ENCODE peak calls at places on chromosome 3, in seven cellular contexts. One of them, this sample, is unnamed.

GRCh38 chr3:195766671-195767070 is 45.1 kb downstream of the MUC4 start:
- DNase-seq in AG09319: no peak
- DNase-seq in HTR-8/SVneo: no peak
- DNase-seq in Right ventricle myocardium superior: no peak
- DNase-seq in transverse colon: no peak
- DNase-seq in HCEC 1CT: no peak
- DNase-seq in astrocyte: no peak
- DNase-seq in this sample: no peak

GRCh38 chr3:196339493-196340254 is 1.5 kb upstream of the TM4SF19 start:
- DNase-seq in HTR-8/SVneo: no peak
- DNase-seq in Right ventricle myocardium superior: no peak
- DNase-seq in HCEC 1CT: peak; percentile 55
- DNase-seq in AG09319: no peak
- DNase-seq in astrocyte: peak; percentile 64
- DNase-seq in transverse colon: no peak
- DNase-seq in this sample: peak; percentile 37

GRCh38 chr3:101854608-101855304 is 5.4 kb downstream of the NFKBIZ start:
- DNase-seq in Right ventricle myocardium superior: no peak
- DNase-seq in HTR-8/SVneo: no peak
- DNase-seq in HCEC 1CT: no peak
- DNase-seq in transverse colon: no peak
- DNase-seq in astrocyte: no peak
- DNase-seq in AG09319: no peak
- DNase-seq in this sample: no peak

GRCh38 chr3:41522620-41523019 is 323.3 kb downstream of the CTNNB1 start:
- DNase-seq in Right ventricle myocardium superior: no peak
- DNase-seq in HCEC 1CT: no peak
- DNase-seq in HTR-8/SVneo: no peak
- DNase-seq in transverse colon: no peak
- DNase-seq in AG09319: no peak
- DNase-seq in astrocyte: no peak
- DNase-seq in this sample: no peak

GRCh38 chr3:64150527-64151238 is 74.6 kb downstream of the PRICKLE2 start:
- DNase-seq in HTR-8/SVneo: no peak
- DNase-seq in AG09319: peak; percentile 84
- DNase-seq in transverse colon: peak; percentile 82
- DNase-seq in astrocyte: peak; percentile 88
- DNase-seq in HCEC 1CT: peak; percentile 80
- DNase-seq in Right ventricle myocardium superior: peak; percentile 70
- DNase-seq in this sample: no peak

GRCh38 chr3:170330366-170330765 is 27.1 kb upstream of the SKIL start:
- DNase-seq in astrocyte: peak; percentile 51
- DNase-seq in HCEC 1CT: peak; percentile 7
- DNase-seq in Right ventricle myocardium superior: no peak
- DNase-seq in AG09319: no peak
- DNase-seq in HTR-8/SVneo: no peak
- DNase-seq in transverse colon: peak; percentile 28
- DNase-seq in this sample: no peak

GRCh38 chr3:138850151-138850550 is 15.4 kb upstream of the PIK3CB start:
- DNase-seq in AG09319: no peak
- DNase-seq in Right ventricle myocardium superior: no peak
- DNase-seq in astrocyte: peak; percentile 30
- DNase-seq in HTR-8/SVneo: no peak
- DNase-seq in HCEC 1CT: no peak
- DNase-seq in transverse colon: no peak
- DNase-seq in this sample: no peak

GRCh38 chr3:151290673-151291072 is 12.3 kb upstream of the P2RY14 start:
- DNase-seq in HCEC 1CT: peak; percentile 55
- DNase-seq in transverse colon: no peak
- DNase-seq in astrocyte: no peak
- DNase-seq in HTR-8/SVneo: peak; percentile 44
- DNase-seq in AG09319: no peak
- DNase-seq in Right ventricle myocardium superior: no peak
- DNase-seq in this sample: peak; percentile 27

GRCh38 chr3:66076861-66077495 is 38.3 kb upstream of the MAGI1 start:
- DNase-seq in HCEC 1CT: no peak
- DNase-seq in AG09319: peak; percentile 87
- DNase-seq in astrocyte: peak; percentile 32
- DNase-seq in Right ventricle myocardium superior: no peak
- DNase-seq in HTR-8/SVneo: no peak
- DNase-seq in transverse colon: no peak
- DNase-seq in this sample: no peak

GRCh38 chr3:77456881-77457280 is 417.0 kb downstream of the ROBO2 start:
- DNase-seq in HTR-8/SVneo: no peak
- DNase-seq in AG09319: no peak
- DNase-seq in HCEC 1CT: no peak
- DNase-seq in transverse colon: no peak
- DNase-seq in Right ventricle myocardium superior: no peak
- DNase-seq in astrocyte: no peak
- DNase-seq in this sample: no peak

GRCh38 chr3:64490180-64490579 is 197.6 kb downstream of the ADAMTS9 start:
- DNase-seq in astrocyte: no peak
- DNase-seq in transverse colon: no peak
- DNase-seq in HTR-8/SVneo: no peak
- DNase-seq in HCEC 1CT: no peak
- DNase-seq in Right ventricle myocardium superior: no peak
- DNase-seq in AG09319: no peak
- DNase-seq in this sample: no peak

GRCh38 chr3:168047190-168047795 is 48.4 kb downstream of the GOLIM4 start:
- DNase-seq in AG09319: peak; percentile 65
- DNase-seq in HTR-8/SVneo: peak; percentile 58
- DNase-seq in astrocyte: peak; percentile 60
- DNase-seq in transverse colon: no peak
- DNase-seq in Right ventricle myocardium superior: no peak
- DNase-seq in HCEC 1CT: peak; percentile 85
- DNase-seq in this sample: peak; percentile 67

GRCh38 chr3:101813817-101814440 is 34.9 kb downstream of the NXPE3 start:
- DNase-seq in HTR-8/SVneo: peak; percentile 10
- DNase-seq in HCEC 1CT: peak; percentile 48
- DNase-seq in Right ventricle myocardium superior: no peak
- DNase-seq in transverse colon: no peak
- DNase-seq in AG09319: no peak
- DNase-seq in astrocyte: no peak
- DNase-seq in this sample: no peak

GRCh38 chr3:145983101-145983500 is 177.9 kb downstream of the PLOD2 start:
- DNase-seq in Right ventricle myocardium superior: no peak
- DNase-seq in HCEC 1CT: no peak
- DNase-seq in AG09319: no peak
- DNase-seq in astrocyte: peak; percentile 6
- DNase-seq in HTR-8/SVneo: no peak
- DNase-seq in transverse colon: no peak
- DNase-seq in this sample: no peak

GRCh38 chr3:128425142-128425845 is 41.4 kb downstream of the DNAJB8 start:
- DNase-seq in HCEC 1CT: no peak
- DNase-seq in AG09319: no peak
- DNase-seq in transverse colon: no peak
- DNase-seq in Right ventricle myocardium superior: no peak
- DNase-seq in astrocyte: no peak
- DNase-seq in HTR-8/SVneo: no peak
- DNase-seq in this sample: no peak

GRCh38 chr3:189941679-189942078 is 179.0 kb downstream of the P3H2 start:
- DNase-seq in HTR-8/SVneo: no peak
- DNase-seq in Right ventricle myocardium superior: no peak
- DNase-seq in AG09319: no peak
- DNase-seq in transverse colon: no peak
- DNase-seq in HCEC 1CT: peak; percentile 36
- DNase-seq in astrocyte: peak; percentile 85
- DNase-seq in this sample: no peak

GRCh38 chr3:161607056-161607455 is 110.4 kb downstream of the OTOL1 start:
- DNase-seq in transverse colon: no peak
- DNase-seq in Right ventricle myocardium superior: no peak
- DNase-seq in HTR-8/SVneo: no peak
- DNase-seq in HCEC 1CT: no peak
- DNase-seq in astrocyte: no peak
- DNase-seq in AG09319: no peak
- DNase-seq in this sample: no peak

GRCh38 chr3:22263042-22263441 is 512.0 kb upstream of the ZNF385D start:
- DNase-seq in HCEC 1CT: no peak
- DNase-seq in transverse colon: no peak
- DNase-seq in Right ventricle myocardium superior: no peak
- DNase-seq in HTR-8/SVneo: peak; percentile 19
- DNase-seq in AG09319: no peak
- DNase-seq in astrocyte: peak; percentile 28
- DNase-seq in this sample: no peak

GRCh38 chr3:159987291-159987711 is 1.3 kb upstream of the IL12A start:
- DNase-seq in transverse colon: no peak
- DNase-seq in astrocyte: peak; percentile 52
- DNase-seq in HTR-8/SVneo: no peak
- DNase-seq in Right ventricle myocardium superior: no peak
- DNase-seq in AG09319: no peak
- DNase-seq in HCEC 1CT: peak; percentile 67
- DNase-seq in this sample: peak; percentile 15

GRCh38 chr3:11363732-11364131 is 91.5 kb downstream of the ATG7 start:
- DNase-seq in HCEC 1CT: no peak
- DNase-seq in astrocyte: no peak
- DNase-seq in HTR-8/SVneo: no peak
- DNase-seq in AG09319: no peak
- DNase-seq in transverse colon: no peak
- DNase-seq in Right ventricle myocardium superior: no peak
- DNase-seq in this sample: no peak

GRCh38 chr3:130405956-130406355 is 60.5 kb downstream of the COL6A5 start:
- DNase-seq in Right ventricle myocardium superior: no peak
- DNase-seq in AG09319: no peak
- DNase-seq in HCEC 1CT: no peak
- DNase-seq in HTR-8/SVneo: no peak
- DNase-seq in transverse colon: no peak
- DNase-seq in astrocyte: no peak
- DNase-seq in this sample: no peak

GRCh38 chr3:165874663-165875489 is 37.7 kb upstream of the BCHE start:
- DNase-seq in transverse colon: no peak
- DNase-seq in Right ventricle myocardium superior: no peak
- DNase-seq in AG09319: no peak
- DNase-seq in astrocyte: no peak
- DNase-seq in HCEC 1CT: no peak
- DNase-seq in HTR-8/SVneo: no peak
- DNase-seq in this sample: no peak